ENCODE peak calls at places on chromosome 10, in seven cellular contexts. One of them, this sample, is unnamed.

GRCh38 chr10:6579904-6580278 is at the start of gene PRKCQ:
- DNase-seq in neural crest cell: peak; percentile 41
- DNase-seq in epithelial cell of esophagus: peak; percentile 41
- DNase-seq in GM12864: no peak
- DNase-seq in lower lobe of right lung: peak; percentile 51
- DNase-seq in epithelial cell of proximal tubule: no peak
- DNase-seq in cardiac fibroblast: peak; percentile 43
- DNase-seq in this sample: no peak

GRCh38 chr10:47311900-47312662 is 10.2 kb upstream of the GDF2 start:
- DNase-seq in neural crest cell: peak; percentile 80
- DNase-seq in epithelial cell of esophagus: peak; percentile 75
- DNase-seq in GM12864: no peak
- DNase-seq in lower lobe of right lung: peak; percentile 87
- DNase-seq in epithelial cell of proximal tubule: no peak
- DNase-seq in cardiac fibroblast: peak; percentile 78
- DNase-seq in this sample: peak; percentile 85

GRCh38 chr10:63554666-63555065 is 33.5 kb downstream of the REEP3 start:
- DNase-seq in neural crest cell: no peak
- DNase-seq in epithelial cell of esophagus: peak; percentile 40
- DNase-seq in GM12864: peak; percentile 25
- DNase-seq in lower lobe of right lung: peak; percentile 56
- DNase-seq in epithelial cell of proximal tubule: peak; percentile 41
- DNase-seq in cardiac fibroblast: peak; percentile 82
- DNase-seq in this sample: peak; percentile 53

GRCh38 chr10:24854256-24854655 is 98.2 kb downstream of the PRTFDC1 start:
- DNase-seq in neural crest cell: no peak
- DNase-seq in epithelial cell of esophagus: no peak
- DNase-seq in GM12864: no peak
- DNase-seq in lower lobe of right lung: no peak
- DNase-seq in epithelial cell of proximal tubule: no peak
- DNase-seq in cardiac fibroblast: no peak
- DNase-seq in this sample: no peak

GRCh38 chr10:89090760-89091455 is 100.3 kb downstream of the FAS start:
- DNase-seq in neural crest cell: no peak
- DNase-seq in epithelial cell of esophagus: no peak
- DNase-seq in GM12864: no peak
- DNase-seq in lower lobe of right lung: no peak
- DNase-seq in epithelial cell of proximal tubule: no peak
- DNase-seq in cardiac fibroblast: peak; percentile 69
- DNase-seq in this sample: no peak

GRCh38 chr10:31393844-31394243 is 74.8 kb downstream of the ZEB1 start:
- DNase-seq in neural crest cell: no peak
- DNase-seq in epithelial cell of esophagus: no peak
- DNase-seq in GM12864: no peak
- DNase-seq in lower lobe of right lung: no peak
- DNase-seq in epithelial cell of proximal tubule: no peak
- DNase-seq in cardiac fibroblast: no peak
- DNase-seq in this sample: no peak

GRCh38 chr10:24249829-24250415 is 41.0 kb downstream of the KIAA1217 start:
- DNase-seq in neural crest cell: no peak
- DNase-seq in epithelial cell of esophagus: peak; percentile 95
- DNase-seq in GM12864: no peak
- DNase-seq in lower lobe of right lung: no peak
- DNase-seq in epithelial cell of proximal tubule: no peak
- DNase-seq in cardiac fibroblast: peak; percentile 72
- DNase-seq in this sample: no peak

GRCh38 chr10:8064436-8064835 is 9.9 kb downstream of the GATA3 start:
- DNase-seq in neural crest cell: no peak
- DNase-seq in epithelial cell of esophagus: no peak
- DNase-seq in GM12864: no peak
- DNase-seq in lower lobe of right lung: no peak
- DNase-seq in epithelial cell of proximal tubule: no peak
- DNase-seq in cardiac fibroblast: no peak
- DNase-seq in this sample: no peak

GRCh38 chr10:103895458-103896186 is 22.4 kb downstream of the STN1 start:
- DNase-seq in neural crest cell: no peak
- DNase-seq in epithelial cell of esophagus: peak; percentile 56
- DNase-seq in GM12864: no peak
- DNase-seq in lower lobe of right lung: no peak
- DNase-seq in epithelial cell of proximal tubule: no peak
- DNase-seq in cardiac fibroblast: peak; percentile 51
- DNase-seq in this sample: no peak

GRCh38 chr10:129768437-129769355 is 195.4 kb downstream of the EBF3 start:
- DNase-seq in neural crest cell: no peak
- DNase-seq in epithelial cell of esophagus: no peak
- DNase-seq in GM12864: no peak
- DNase-seq in lower lobe of right lung: peak; percentile 39
- DNase-seq in epithelial cell of proximal tubule: no peak
- DNase-seq in cardiac fibroblast: no peak
- DNase-seq in this sample: no peak

GRCh38 chr10:122181901-122182799 is 88.9 kb upstream of the BTBD16 start:
- DNase-seq in neural crest cell: no peak
- DNase-seq in epithelial cell of esophagus: no peak
- DNase-seq in GM12864: no peak
- DNase-seq in lower lobe of right lung: no peak
- DNase-seq in epithelial cell of proximal tubule: no peak
- DNase-seq in cardiac fibroblast: peak; percentile 32
- DNase-seq in this sample: no peak

GRCh38 chr10:3426190-3426845 is 253.7 kb upstream of the PITRM1 start:
- DNase-seq in neural crest cell: no peak
- DNase-seq in epithelial cell of esophagus: peak; percentile 71
- DNase-seq in GM12864: no peak
- DNase-seq in lower lobe of right lung: no peak
- DNase-seq in epithelial cell of proximal tubule: peak; percentile 76
- DNase-seq in cardiac fibroblast: peak; percentile 87
- DNase-seq in this sample: no peak

GRCh38 chr10:132899054-132899750 is 43.2 kb downstream of the CFAP46 start:
- DNase-seq in neural crest cell: no peak
- DNase-seq in epithelial cell of esophagus: no peak
- DNase-seq in GM12864: no peak
- DNase-seq in lower lobe of right lung: peak; percentile 34
- DNase-seq in epithelial cell of proximal tubule: no peak
- DNase-seq in cardiac fibroblast: no peak
- DNase-seq in this sample: no peak

GRCh38 chr10:113060221-113061053 is 110.4 kb downstream of the TCF7L2 start:
- DNase-seq in neural crest cell: no peak
- DNase-seq in epithelial cell of esophagus: no peak
- DNase-seq in GM12864: no peak
- DNase-seq in lower lobe of right lung: peak; percentile 55
- DNase-seq in epithelial cell of proximal tubule: no peak
- DNase-seq in cardiac fibroblast: peak; percentile 57
- DNase-seq in this sample: no peak

GRCh38 chr10:72616716-72617115 is 9.2 kb downstream of the MICU1 start:
- DNase-seq in neural crest cell: no peak
- DNase-seq in epithelial cell of esophagus: no peak
- DNase-seq in GM12864: no peak
- DNase-seq in lower lobe of right lung: no peak
- DNase-seq in epithelial cell of proximal tubule: no peak
- DNase-seq in cardiac fibroblast: peak; percentile 29
- DNase-seq in this sample: no peak

GRCh38 chr10:35184527-35185171 is 58.0 kb downstream of the CREM start:
- DNase-seq in neural crest cell: no peak
- DNase-seq in epithelial cell of esophagus: no peak
- DNase-seq in GM12864: no peak
- DNase-seq in lower lobe of right lung: no peak
- DNase-seq in epithelial cell of proximal tubule: no peak
- DNase-seq in cardiac fibroblast: no peak
- DNase-seq in this sample: peak; percentile 43

GRCh38 chr10:106711313-106711906 is 453.1 kb downstream of the SORCS1 start:
- DNase-seq in neural crest cell: peak; percentile 10
- DNase-seq in epithelial cell of esophagus: peak; percentile 36
- DNase-seq in GM12864: peak; percentile 29
- DNase-seq in lower lobe of right lung: peak; percentile 64
- DNase-seq in epithelial cell of proximal tubule: no peak
- DNase-seq in cardiac fibroblast: peak; percentile 7
- DNase-seq in this sample: peak; percentile 61

GRCh38 chr10:132507956-132508490 is 29.6 kb upstream of the INPP5A start:
- DNase-seq in neural crest cell: no peak
- DNase-seq in epithelial cell of esophagus: no peak
- DNase-seq in GM12864: no peak
- DNase-seq in lower lobe of right lung: no peak
- DNase-seq in epithelial cell of proximal tubule: no peak
- DNase-seq in cardiac fibroblast: no peak
- DNase-seq in this sample: no peak

DNA sequence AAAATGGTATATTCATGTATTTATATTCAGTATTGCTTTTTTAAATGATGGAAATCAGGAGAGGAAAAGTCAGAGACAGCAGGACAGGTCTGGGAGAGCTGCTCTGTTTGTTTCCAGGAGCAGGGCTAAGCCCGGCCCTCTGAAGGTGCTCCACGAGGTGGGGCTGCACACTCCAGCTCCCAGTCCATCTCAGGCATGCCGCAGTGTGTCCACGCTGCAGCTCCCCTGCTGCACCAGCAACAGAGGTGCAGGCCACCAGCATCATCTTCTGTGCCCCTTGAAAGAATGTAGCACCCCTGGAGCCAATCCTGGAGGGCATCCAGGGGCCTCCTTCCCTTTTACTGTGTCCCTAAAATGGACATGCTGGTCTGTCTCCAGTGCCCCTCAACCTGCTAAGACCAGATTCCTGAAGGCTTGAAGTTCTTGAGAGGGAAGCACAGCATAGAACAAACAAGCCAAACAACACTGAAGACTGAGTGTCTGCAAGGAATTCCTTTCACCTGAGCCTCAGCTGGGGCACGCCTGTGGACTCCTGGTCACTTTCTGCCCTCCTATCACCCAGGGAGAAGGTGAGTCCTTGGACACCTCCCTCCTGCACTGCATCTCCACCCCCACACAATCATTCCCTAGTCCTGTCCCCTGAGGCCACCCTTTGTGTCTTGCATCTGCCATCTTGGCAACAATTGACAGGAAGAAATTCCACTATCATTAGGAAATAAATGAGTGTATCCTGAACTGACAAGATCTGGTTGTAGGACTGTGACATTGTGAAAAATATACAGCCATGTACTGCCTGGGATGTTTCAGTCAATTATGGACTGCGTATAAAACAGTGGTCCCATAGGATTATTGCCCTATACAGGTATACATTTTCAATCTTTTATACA is 100.5 kb downstream of the CXCL12 start:
- DNase-seq in neural crest cell: no peak
- DNase-seq in epithelial cell of esophagus: no peak
- DNase-seq in GM12864: no peak
- DNase-seq in lower lobe of right lung: no peak
- DNase-seq in epithelial cell of proximal tubule: no peak
- DNase-seq in cardiac fibroblast: no peak
- DNase-seq in this sample: no peak
- TF ChIP-seq CTCF in neural crest cell: no peak
- TF ChIP-seq CTCF in epithelial cell of esophagus: no peak
- TF ChIP-seq CTCF in GM12864: no peak
- TF ChIP-seq CTCF in lower lobe of right lung: peak; percentile 13
- TF ChIP-seq CTCF in epithelial cell of proximal tubule: peak; percentile 1
- TF ChIP-seq CTCF in cardiac fibroblast: no peak
- TF ChIP-seq CTCF in this sample: no peak

DNA sequence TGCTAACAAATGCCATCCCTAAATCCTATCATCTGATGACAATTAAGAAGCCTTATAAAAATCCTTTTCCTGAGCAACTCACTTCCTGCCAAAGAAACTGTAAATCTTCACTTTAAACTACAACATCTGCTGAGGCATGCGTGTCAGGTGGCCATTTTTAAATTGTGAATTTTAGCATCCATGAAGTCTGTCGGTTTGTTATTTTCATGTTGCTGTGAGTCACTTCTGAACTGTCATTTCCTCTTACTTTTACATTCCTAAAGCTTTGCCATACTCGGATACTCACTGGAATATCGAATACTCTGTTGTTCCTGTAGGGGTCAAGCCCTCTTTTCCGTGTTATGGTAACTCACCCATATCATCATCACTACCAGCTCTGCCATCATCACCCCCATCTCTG is 34.3 kb upstream of the TMEM26 start:
- DNase-seq in neural crest cell: no peak
- DNase-seq in epithelial cell of esophagus: peak; percentile 11
- DNase-seq in GM12864: no peak
- DNase-seq in lower lobe of right lung: no peak
- DNase-seq in epithelial cell of proximal tubule: no peak
- DNase-seq in cardiac fibroblast: no peak
- DNase-seq in this sample: no peak
- TF ChIP-seq CTCF in neural crest cell: no peak
- TF ChIP-seq CTCF in epithelial cell of esophagus: no peak
- TF ChIP-seq CTCF in GM12864: no peak
- TF ChIP-seq CTCF in lower lobe of right lung: no peak
- TF ChIP-seq CTCF in epithelial cell of proximal tubule: no peak
- TF ChIP-seq CTCF in cardiac fibroblast: no peak
- TF ChIP-seq CTCF in this sample: no peak

GRCh38 chr10:110972231-110973134 is 53.1 kb downstream of the SHOC2 start:
- DNase-seq in neural crest cell: no peak
- DNase-seq in epithelial cell of esophagus: peak; percentile 6
- DNase-seq in GM12864: no peak
- DNase-seq in lower lobe of right lung: no peak
- DNase-seq in epithelial cell of proximal tubule: no peak
- DNase-seq in cardiac fibroblast: no peak
- DNase-seq in this sample: no peak

GRCh38 chr10:110967645-110968044 is 48.2 kb downstream of the SHOC2 start:
- DNase-seq in neural crest cell: no peak
- DNase-seq in epithelial cell of esophagus: no peak
- DNase-seq in GM12864: no peak
- DNase-seq in lower lobe of right lung: no peak
- DNase-seq in epithelial cell of proximal tubule: no peak
- DNase-seq in cardiac fibroblast: no peak
- DNase-seq in this sample: no peak

GRCh38 chr10:110969183-110969582 is 49.8 kb downstream of the SHOC2 start:
- DNase-seq in neural crest cell: no peak
- DNase-seq in epithelial cell of esophagus: no peak
- DNase-seq in GM12864: no peak
- DNase-seq in lower lobe of right lung: no peak
- DNase-seq in epithelial cell of proximal tubule: no peak
- DNase-seq in cardiac fibroblast: no peak
- DNase-seq in this sample: no peak

GRCh38 chr10:110973400-110973799 is 54.0 kb downstream of the SHOC2 start:
- DNase-seq in neural crest cell: no peak
- DNase-seq in epithelial cell of esophagus: no peak
- DNase-seq in GM12864: no peak
- DNase-seq in lower lobe of right lung: no peak
- DNase-seq in epithelial cell of proximal tubule: no peak
- DNase-seq in cardiac fibroblast: no peak
- DNase-seq in this sample: no peak

DNA sequence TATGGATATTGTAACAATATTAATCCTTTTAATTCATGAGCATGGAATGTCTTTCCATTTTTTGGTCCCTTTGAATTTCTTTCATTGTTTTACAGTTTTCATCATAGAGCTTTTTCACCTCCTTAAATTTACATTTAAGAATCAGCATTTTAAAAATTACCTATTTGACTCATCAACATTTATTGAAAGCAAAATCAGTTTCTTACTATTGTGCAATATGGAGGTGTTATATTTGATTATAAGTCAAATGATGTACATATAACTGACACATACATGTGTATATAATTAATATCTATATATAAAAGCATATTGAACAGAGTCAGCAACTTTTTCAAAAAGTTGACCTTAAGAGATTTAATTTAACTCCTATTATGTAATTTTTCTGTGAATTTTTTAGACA is 52.2 kb downstream of the SHOC2 start:
- DNase-seq in neural crest cell: no peak
- DNase-seq in epithelial cell of esophagus: no peak
- DNase-seq in GM12864: no peak
- DNase-seq in lower lobe of right lung: no peak
- DNase-seq in epithelial cell of proximal tubule: no peak
- DNase-seq in cardiac fibroblast: no peak
- DNase-seq in this sample: no peak
- TF ChIP-seq CTCF in neural crest cell: no peak
- TF ChIP-seq CTCF in epithelial cell of esophagus: no peak
- TF ChIP-seq CTCF in GM12864: no peak
- TF ChIP-seq CTCF in lower lobe of right lung: no peak
- TF ChIP-seq CTCF in epithelial cell of proximal tubule: no peak
- TF ChIP-seq CTCF in cardiac fibroblast: no peak
- TF ChIP-seq CTCF in this sample: no peak

GRCh38 chr10:74910604-74911355 is 84.4 kb downstream of the KAT6B start:
- DNase-seq in neural crest cell: no peak
- DNase-seq in epithelial cell of esophagus: no peak
- DNase-seq in GM12864: no peak
- DNase-seq in lower lobe of right lung: no peak
- DNase-seq in epithelial cell of proximal tubule: no peak
- DNase-seq in cardiac fibroblast: peak; percentile 24
- DNase-seq in this sample: no peak
- TF ChIP-seq CTCF in neural crest cell: no peak
- TF ChIP-seq CTCF in epithelial cell of esophagus: no peak
- TF ChIP-seq CTCF in GM12864: no peak
- TF ChIP-seq CTCF in lower lobe of right lung: no peak
- TF ChIP-seq CTCF in epithelial cell of proximal tubule: no peak
- TF ChIP-seq CTCF in cardiac fibroblast: no peak
- TF ChIP-seq CTCF in this sample: no peak